ENCODE peak calls at places on chromosomes 13 and 19, in eight cellular contexts. Y is germinal center, M is hypothalamus, H is cardiac muscle cell, J is islet precursor cell, A is nucleus accumbens, G is upper lobe of right lung, C is HAP-1. V is an unnamed sample.

GRCh38 chr19:45216677-45217076 is 28.5 kb downstream of the EXOC3L2 start:
- DNase-seq in Y (no peak), M (no peak), H (peak), J (no peak), A (no peak), G (no peak), C (peak), V (no peak)

GRCh38 chr19:23799321-23799720 is 40.6 kb upstream of the ZNF681 start:
- DNase-seq in Y (peak), M (no peak), H (no peak), J (no peak), A (no peak), G (no peak), C (no peak), V (no peak)

GRCh38 chr13:62250501-62251175 is 835.0 kb upstream of the PCDH20 start:
- DNase-seq in Y (no peak), M (no peak), H (no peak), J (no peak), A (no peak), G (no peak), C (no peak), V (no peak)

GRCh38 chr13:25262261-25262660 is 25.0 kb downstream of the MTMR6 start:
- DNase-seq in Y (no peak), M (no peak), H (no peak), J (no peak), A (no peak), G (no peak), C (no peak), V (no peak)

GRCh38 chr13:71395053-71395452 is 472.0 kb downstream of the DACH1 start:
- DNase-seq in Y (no peak), M (no peak), H (no peak), J (no peak), A (no peak), G (no peak), C (no peak), V (no peak)

GRCh38 chr13:41467546-41467945 is 10.2 kb downstream of the RGCC start:
- DNase-seq in Y (no peak), M (no peak), H (no peak), J (no peak), A (no peak), G (no peak), C (no peak), V (no peak)

GRCh38 chr13:95301947-95302386 is 716 bp upstream of the ABCC4 start:
- DNase-seq in Y (no peak), M (no peak), H (peak), J (no peak), A (no peak), G (no peak), C (no peak), V (no peak)

GRCh38 chr13:112931028-112931934 is 37.7 kb upstream of the MCF2L start:
- DNase-seq in Y (no peak), M (no peak), H (peak), J (peak), A (no peak), G (no peak), C (peak), V (no peak)

GRCh38 chr13:68667863-68668262 is 1437.7 kb upstream of the PCDH9 start:
- DNase-seq in Y (no peak), M (no peak), H (no peak), J (peak), A (no peak), G (no peak), C (no peak), V (no peak)

GRCh38 chr13:46324976-46325375 is 62.1 kb downstream of the RUBCNL start:
- DNase-seq in Y (no peak), M (no peak), H (peak), J (no peak), A (no peak), G (no peak), C (no peak), V (no peak)

GRCh38 chr19:38617764-38618589 is at the start of gene MAP4K1:
- DNase-seq in Y (peak), M (no peak), H (no peak), J (no peak), A (no peak), G (peak), C (peak), V (peak)

GRCh38 chr19:35213678-35214632 is 14.6 kb downstream of the FAM187B start:
- DNase-seq in Y (peak), M (no peak), H (peak), J (peak), A (no peak), G (peak), C (no peak), V (no peak)